ENCODE peak calls at places on chromosomes 13 and 19, in six cellular contexts. One of them, this sample, is unnamed.

GRCh38 chr19:33396701-33397535 is 23.4 kb downstream of the CEBPG start:
- DNase-seq in HTR-8/SVneo: no peak
- DNase-seq in activated CD4-positive, alpha-beta T cell treated with anti-CD3 and anti-CD28 coated beads, Interleukin-2, amount 50 U/mL, for 4 hours: no peak
- DNase-seq in activated CD4-positive, CD25-positive, alpha-beta regulatory T cell treated with anti-CD3 and anti-CD28 coated beads, Interleukin-2, amount 50 U/mL, for 72 hours: no peak
- DNase-seq in nephron progenitor cell: peak
- DNase-seq in BE2C: peak
- DNase-seq in this sample: no peak

GRCh38 chr13:79741006-79741405 is 260.1 kb downstream of the NDFIP2 start:
- DNase-seq in HTR-8/SVneo: no peak
- DNase-seq in activated CD4-positive, alpha-beta T cell treated with anti-CD3 and anti-CD28 coated beads, Interleukin-2, amount 50 U/mL, for 4 hours: no peak
- DNase-seq in activated CD4-positive, CD25-positive, alpha-beta regulatory T cell treated with anti-CD3 and anti-CD28 coated beads, Interleukin-2, amount 50 U/mL, for 72 hours: no peak
- DNase-seq in nephron progenitor cell: peak
- DNase-seq in BE2C: peak
- DNase-seq in this sample: peak

GRCh38 chr19:38671654-38672053 is 24.2 kb downstream of the ACTN4 start:
- DNase-seq in HTR-8/SVneo: no peak
- DNase-seq in activated CD4-positive, alpha-beta T cell treated with anti-CD3 and anti-CD28 coated beads, Interleukin-2, amount 50 U/mL, for 4 hours: no peak
- DNase-seq in activated CD4-positive, CD25-positive, alpha-beta regulatory T cell treated with anti-CD3 and anti-CD28 coated beads, Interleukin-2, amount 50 U/mL, for 72 hours: no peak
- DNase-seq in nephron progenitor cell: no peak
- DNase-seq in BE2C: no peak
- DNase-seq in this sample: no peak

GRCh38 chr13:101433895-101434294 is 17.6 kb upstream of the NALCN start:
- DNase-seq in HTR-8/SVneo: no peak
- DNase-seq in activated CD4-positive, alpha-beta T cell treated with anti-CD3 and anti-CD28 coated beads, Interleukin-2, amount 50 U/mL, for 4 hours: no peak
- DNase-seq in activated CD4-positive, CD25-positive, alpha-beta regulatory T cell treated with anti-CD3 and anti-CD28 coated beads, Interleukin-2, amount 50 U/mL, for 72 hours: no peak
- DNase-seq in nephron progenitor cell: no peak
- DNase-seq in BE2C: no peak
- DNase-seq in this sample: no peak

GRCh38 chr13:75836441-75836840 is 200.3 kb downstream of the LMO7 start:
- DNase-seq in HTR-8/SVneo: no peak
- DNase-seq in activated CD4-positive, alpha-beta T cell treated with anti-CD3 and anti-CD28 coated beads, Interleukin-2, amount 50 U/mL, for 4 hours: no peak
- DNase-seq in activated CD4-positive, CD25-positive, alpha-beta regulatory T cell treated with anti-CD3 and anti-CD28 coated beads, Interleukin-2, amount 50 U/mL, for 72 hours: no peak
- DNase-seq in nephron progenitor cell: no peak
- DNase-seq in BE2C: no peak
- DNase-seq in this sample: no peak

GRCh38 chr19:18051887-18052286 is 34.8 kb downstream of the IL12RB1 start:
- DNase-seq in HTR-8/SVneo: no peak
- DNase-seq in activated CD4-positive, alpha-beta T cell treated with anti-CD3 and anti-CD28 coated beads, Interleukin-2, amount 50 U/mL, for 4 hours: no peak
- DNase-seq in activated CD4-positive, CD25-positive, alpha-beta regulatory T cell treated with anti-CD3 and anti-CD28 coated beads, Interleukin-2, amount 50 U/mL, for 72 hours: no peak
- DNase-seq in nephron progenitor cell: no peak
- DNase-seq in BE2C: no peak
- DNase-seq in this sample: no peak

GRCh38 chr19:33273065-33273736 is 29.1 kb downstream of the CEBPA start:
- DNase-seq in HTR-8/SVneo: no peak
- DNase-seq in activated CD4-positive, alpha-beta T cell treated with anti-CD3 and anti-CD28 coated beads, Interleukin-2, amount 50 U/mL, for 4 hours: no peak
- DNase-seq in activated CD4-positive, CD25-positive, alpha-beta regulatory T cell treated with anti-CD3 and anti-CD28 coated beads, Interleukin-2, amount 50 U/mL, for 72 hours: no peak
- DNase-seq in nephron progenitor cell: peak
- DNase-seq in BE2C: no peak
- DNase-seq in this sample: no peak

GRCh38 chr19:58154679-58155648 is 4.4 kb upstream of the ZNF329 start:
- DNase-seq in HTR-8/SVneo: peak
- DNase-seq in activated CD4-positive, alpha-beta T cell treated with anti-CD3 and anti-CD28 coated beads, Interleukin-2, amount 50 U/mL, for 4 hours: peak
- DNase-seq in activated CD4-positive, CD25-positive, alpha-beta regulatory T cell treated with anti-CD3 and anti-CD28 coated beads, Interleukin-2, amount 50 U/mL, for 72 hours: peak
- DNase-seq in nephron progenitor cell: peak
- DNase-seq in BE2C: peak
- DNase-seq in this sample: no peak

GRCh38 chr19:29672933-29673336 is 7.7 kb downstream of the PLEKHF1 start:
- DNase-seq in HTR-8/SVneo: no peak
- DNase-seq in activated CD4-positive, alpha-beta T cell treated with anti-CD3 and anti-CD28 coated beads, Interleukin-2, amount 50 U/mL, for 4 hours: peak
- DNase-seq in activated CD4-positive, CD25-positive, alpha-beta regulatory T cell treated with anti-CD3 and anti-CD28 coated beads, Interleukin-2, amount 50 U/mL, for 72 hours: peak
- DNase-seq in nephron progenitor cell: no peak
- DNase-seq in BE2C: no peak
- DNase-seq in this sample: no peak

GRCh38 chr13:40503966-40504591 is 162.4 kb downstream of the FOXO1 start:
- DNase-seq in HTR-8/SVneo: peak
- DNase-seq in activated CD4-positive, alpha-beta T cell treated with anti-CD3 and anti-CD28 coated beads, Interleukin-2, amount 50 U/mL, for 4 hours: no peak
- DNase-seq in activated CD4-positive, CD25-positive, alpha-beta regulatory T cell treated with anti-CD3 and anti-CD28 coated beads, Interleukin-2, amount 50 U/mL, for 72 hours: no peak
- DNase-seq in nephron progenitor cell: no peak
- DNase-seq in BE2C: no peak
- DNase-seq in this sample: peak

GRCh38 chr13:59409211-59409610 is 754.5 kb downstream of the DIAPH3 start:
- DNase-seq in HTR-8/SVneo: no peak
- DNase-seq in activated CD4-positive, alpha-beta T cell treated with anti-CD3 and anti-CD28 coated beads, Interleukin-2, amount 50 U/mL, for 4 hours: no peak
- DNase-seq in activated CD4-positive, CD25-positive, alpha-beta regulatory T cell treated with anti-CD3 and anti-CD28 coated beads, Interleukin-2, amount 50 U/mL, for 72 hours: no peak
- DNase-seq in nephron progenitor cell: no peak
- DNase-seq in BE2C: no peak
- DNase-seq in this sample: no peak

GRCh38 chr19:6720369-6721112 is at the start of gene C3:
- DNase-seq in HTR-8/SVneo: no peak
- DNase-seq in activated CD4-positive, alpha-beta T cell treated with anti-CD3 and anti-CD28 coated beads, Interleukin-2, amount 50 U/mL, for 4 hours: no peak
- DNase-seq in activated CD4-positive, CD25-positive, alpha-beta regulatory T cell treated with anti-CD3 and anti-CD28 coated beads, Interleukin-2, amount 50 U/mL, for 72 hours: no peak
- DNase-seq in nephron progenitor cell: no peak
- DNase-seq in BE2C: no peak
- DNase-seq in this sample: peak